ENCODE peak calls at places on chromosomes 6 and 20, in nine cellular contexts. O is breast epithelium, K is spleen, B is GM23338, T is K562, H is upper lobe of left lung, J is GM12878, C is stomach, R is prostate gland. F is an unnamed sample. For H3K27me3, the result is how much of the 10 kb centered on the place peaks cover.

GRCh38 chr6:75424610-75425548 is 68.7 kb downstream of the FILIP1 start:
- DNase-seq in J (no peak), B (no peak), C (no peak), O (no peak), T (no peak), R (no peak), H (no peak), K (no peak), F (no peak)

GRCh38 chr6:168035661-168036616 is 38.5 kb downstream of the KIF25 start:
- DNase-seq in B (no peak), J (no peak), T (peak), R (no peak), H (no peak), O (no peak), K (peak), C (no peak), F (no peak)

GRCh38 chr20:50186151-50186885 is 4.3 kb upstream of the CEBPB start:
- DNase-seq in H (peak), C (peak), K (peak), R (peak), T (peak), B (peak), O (peak), J (no peak), F (peak)

GRCh38 chr6:111154981-111155380 is 67.7 kb downstream of the SLC16A10 start:
- DNase-seq in B (no peak), R (no peak), K (no peak), H (no peak), C (no peak), T (no peak), J (no peak), O (no peak), F (no peak)

GRCh38 chr6:2221724-2222274 is 23.6 kb downstream of the GMDS start:
- DNase-seq in R (no peak), H (no peak), B (no peak), C (no peak), J (no peak), K (no peak), O (no peak), T (no peak), F (no peak)

GRCh38 chr6:51049288-51049982 is 230.8 kb downstream of the TFAP2B start:
- DNase-seq in O (no peak), B (no peak), R (no peak), C (no peak), J (no peak), K (no peak), T (no peak), H (no peak), F (no peak)

GRCh38 chr6:169934699-169935347 is 183.4 kb downstream of the ERMARD start:
- DNase-seq in C (no peak), J (no peak), B (no peak), T (no peak), H (no peak), O (no peak), K (no peak), R (no peak), F (no peak)

GRCh38 chr6:163780993-163781392 is 366.5 kb downstream of the QKI start:
- DNase-seq in C (no peak), T (no peak), O (peak), K (no peak), H (no peak), B (peak), R (peak), J (no peak), F (no peak)

GRCh38 chr20:51326241-51326819 is 216.2 kb downstream of the NFATC2 start:
- DNase-seq in T (peak), C (peak), O (no peak), B (peak), K (no peak), J (no peak), R (peak), H (peak), F (no peak)

GRCh38 chr20:15240801-15241200 is 903.4 kb upstream of the FLRT3 start:
- DNase-seq in R (no peak), C (no peak), K (no peak), B (no peak), T (no peak), J (no peak), H (no peak), O (no peak), F (no peak)

GRCh38 chr20:24406761-24407550 is 62.5 kb upstream of the SYNDIG1 start:
- DNase-seq in B (no peak), T (no peak), C (no peak), O (no peak), H (no peak), K (no peak), R (peak), J (no peak), F (no peak)

GRCh38 chr6:24492475-24492874 is 2.3 kb upstream of the ALDH5A1 start:
- DNase-seq in H (no peak), R (no peak), B (peak), C (no peak), J (no peak), T (peak), K (no peak), O (no peak), F (no peak)

GRCh38 chr6:40160826-40161225 is 226.6 kb upstream of the MOCS1 start:
- DNase-seq in C (no peak), J (no peak), B (no peak), R (no peak), T (no peak), H (no peak), K (no peak), O (no peak), F (no peak)

GRCh38 chr20:41509801-41510200 is 108.4 kb downstream of the CHD6 start:
- DNase-seq in R (peak), T (no peak), K (no peak), J (no peak), O (peak), C (no peak), B (no peak), H (peak), F (no peak)

GRCh38 chr20:38926934-38927616 is 858 bp downstream of the FAM83D start:
- DNase-seq in K (no peak), R (no peak), O (no peak), J (no peak), H (no peak), T (peak), B (no peak), C (no peak), F (no peak)

GRCh38 chr6:107458687-107459282 is 579 bp downstream of the PDSS2 start:
- DNase-seq in B (peak), T (peak), K (peak), H (peak), R (peak), O (no peak), J (peak), C (no peak), F (no peak)

GRCh38 chr6:105243487-105243886 is 63.7 kb upstream of the POPDC3 start:
- DNase-seq in C (no peak), K (no peak), T (no peak), B (no peak), J (no peak), H (no peak), O (no peak), R (no peak), F (no peak)

GRCh38 chr6:52417675-52418111 is 2.4 kb upstream of the EFHC1 start:
- DNase-seq in R (no peak), B (no peak), C (peak), K (no peak), T (peak), J (no peak), O (no peak), H (no peak), F (no peak)

GRCh38 chr20:56690531-56691175 is 61.5 kb downstream of the TFAP2C start:
- DNase-seq in H (no peak), C (no peak), T (no peak), O (no peak), R (no peak), K (no peak), B (no peak), J (no peak), F (no peak)

GRCh38 chr6:82396964-82397761 is 33.5 kb downstream of the TPBG start:
- DNase-seq in C (no peak), O (no peak), H (no peak), J (no peak), K (no peak), T (no peak), B (no peak), R (no peak), F (no peak)

GRCh38 chr6:83215131-83216047 is 22.2 kb downstream of the RWDD2A start:
- DNase-seq in B (peak), R (peak), J (peak), K (no peak), H (peak), O (peak), T (peak), C (peak), F (peak)

GRCh38 chr6:41601248-41601549 is 37.1 kb upstream of the MDFI start:
- DNase-seq in K (no peak), C (no peak), J (no peak), B (no peak), O (no peak), R (no peak), H (no peak), T (no peak), F (no peak)

GRCh38 chr6:11606287-11606686 is 68.7 kb downstream of the TMEM170B start:
- DNase-seq in K (no peak), T (no peak), J (no peak), B (no peak), R (peak), O (peak), C (peak), H (no peak), F (no peak)

GRCh38 chr6:54102239-54102638 is 9.0 kb upstream of the MLIP start:
- DNase-seq in J (no peak), K (no peak), O (no peak), T (no peak), R (no peak), C (no peak), H (no peak), B (no peak), F (no peak)

GRCh38 chr6:15608406-15608805 is 54.4 kb downstream of the DTNBP1 start:
- DNase-seq in O (no peak), R (no peak), B (no peak), J (no peak), C (no peak), H (no peak), K (no peak), T (no peak), F (no peak)

GRCh38 chr6:137650720-137651119 is 156.5 kb upstream of the OLIG3 start:
- DNase-seq in O (no peak), K (no peak), J (no peak), B (no peak), R (no peak), T (no peak), C (no peak), H (no peak), F (no peak)

GRCh38 chr6:157135691-157136090 is 187.6 kb downstream of the TMEM242 start:
- DNase-seq in H (no peak), K (no peak), J (no peak), O (no peak), T (no peak), R (no peak), C (no peak), B (no peak), F (no peak)

GRCh38 chr6:142014515-142014914 is 118.2 kb upstream of the GJE1 start:
- DNase-seq in H (no peak), C (no peak), B (no peak), R (no peak), T (no peak), K (no peak), O (no peak), J (no peak), F (no peak)

GRCh38 chr6:166534658-166535406 is 51.6 kb downstream of the RAMACL start:
- DNase-seq in B (no peak), R (no peak), T (no peak), O (no peak), H (no peak), J (no peak), K (no peak), C (no peak), F (no peak)

GRCh38 chr6:137241481-137242011 is 22.4 kb upstream of the IFNGR1 start:
- DNase-seq in O (no peak), H (no peak), C (no peak), B (no peak), R (peak), T (no peak), J (no peak), K (no peak), F (no peak)

GRCh38 chr6:30556714-30556963 is 350 bp upstream of the GNL1 start:
- DNase-seq in C (peak), J (no peak), K (peak), B (peak), R (peak), T (no peak), H (peak), O (no peak), F (no peak)

GRCh38 chr20:34045294-34045693 is 51.6 kb downstream of the RALY start:
- DNase-seq in O (no peak), H (peak), J (no peak), T (peak), R (peak), C (peak), K (no peak), B (no peak), F (no peak)

GRCh38 chr6:157514659-157515496 is 133.9 kb downstream of the ZDHHC14 start:
- DNase-seq in T (peak), B (no peak), J (no peak), K (no peak), R (no peak), O (no peak), H (peak), C (no peak), F (peak)

GRCh38 chr20:37365760-37366638 is 20.1 kb downstream of the SRC start:
- DNase-seq in H (peak), B (no peak), R (no peak), T (no peak), J (peak), K (no peak), C (no peak), O (no peak), F (peak)

GRCh38 chr20:20547221-20547875 is 165.1 kb downstream of the RALGAPA2 start:
- DNase-seq in K (no peak), H (no peak), O (no peak), C (no peak), R (no peak), B (no peak), T (no peak), J (no peak), F (no peak)

GRCh38 chr6:82086944-82087343 is 160.6 kb downstream of the IBTK start:
- DNase-seq in K (no peak), B (no peak), R (no peak), T (no peak), O (no peak), H (no peak), C (no peak), J (no peak), F (no peak)

GRCh38 chr6:71545905-71546304 is 257.3 kb downstream of the OGFRL1 start:
- DNase-seq in R (no peak), J (no peak), O (no peak), B (no peak), H (no peak), C (no peak), K (no peak), T (no peak), F (no peak)

GRCh38 chr6:71544028-71544427 is 255.4 kb downstream of the OGFRL1 start:
- DNase-seq in O (no peak), J (no peak), R (no peak), H (no peak), B (peak), K (no peak), C (no peak), T (no peak), F (no peak)

GRCh38 chr6:71544906-71545305 is 256.3 kb downstream of the OGFRL1 start:
- DNase-seq in O (no peak), J (no peak), C (no peak), H (no peak), K (no peak), T (no peak), B (no peak), R (no peak), F (no peak)
- H3K27me3 ChIP-seq in O (under half), J (under half), C (under half), H (under half), K (under half), T (under half), B (under half), R (under half), F (under half)

GRCh38 chr20:58198384-58198783 is 30.1 kb downstream of the ANKRD60 start:
- DNase-seq in B (no peak), J (no peak), R (no peak), K (no peak), C (no peak), O (no peak), H (no peak), T (no peak), F (no peak)

GRCh38 chr20:58199058-58199457 is 29.4 kb downstream of the ANKRD60 start:
- DNase-seq in J (no peak), O (no peak), C (no peak), R (no peak), T (no peak), K (no peak), H (no peak), B (no peak), F (no peak)

GRCh38 chr20:58197185-58197469 is 31.3 kb downstream of the ANKRD60 start:
- DNase-seq in H (no peak), T (no peak), R (no peak), O (no peak), J (no peak), K (no peak), B (no peak), C (no peak), F (no peak)

GRCh38 chr20:58201616-58202015 is 26.8 kb downstream of the ANKRD60 start:
- DNase-seq in K (no peak), O (no peak), J (no peak), T (no peak), H (no peak), C (no peak), B (no peak), R (no peak), F (no peak)

DNA sequence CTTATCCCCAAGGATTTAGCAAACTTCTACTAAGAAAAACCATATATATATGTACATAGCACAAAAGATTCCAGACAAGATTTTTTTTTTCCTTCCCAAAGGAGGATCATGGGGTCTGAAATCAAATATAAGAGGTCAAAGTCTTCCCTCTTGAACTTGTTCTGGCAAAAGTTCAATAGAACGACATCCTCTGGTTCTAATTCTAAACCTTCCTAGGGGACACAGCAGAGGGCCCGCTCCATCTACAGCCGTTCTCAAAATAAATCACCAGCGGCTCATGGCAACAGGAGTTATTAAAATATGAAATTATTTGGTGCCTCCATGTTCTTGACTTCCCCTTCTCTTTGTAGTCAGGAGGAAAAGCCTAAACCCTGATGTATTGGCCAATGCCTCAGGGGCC is 29.0 kb downstream of the ANKRD60 start:
- DNase-seq in R (no peak), H (no peak), J (no peak), C (no peak), O (no peak), K (no peak), T (no peak), B (no peak), F (no peak)
- TF ChIP-seq POLR2AphosphoS5 in R (no peak), H (no peak), J (no peak), C (no peak), O (no peak), K (no peak), T (no peak), B (no peak), F (no peak)

GRCh38 chr6:14277405-14277930 is 159.9 kb downstream of the CD83 start:
- DNase-seq in B (no peak), K (no peak), C (no peak), R (no peak), J (no peak), T (no peak), O (no peak), H (no peak), F (no peak)
- H3K27me3 ChIP-seq in B (under half), K (under half), C (under half), R (under half), J (under half), T (half or more), O (under half), H (under half), F (under half)

DNA sequence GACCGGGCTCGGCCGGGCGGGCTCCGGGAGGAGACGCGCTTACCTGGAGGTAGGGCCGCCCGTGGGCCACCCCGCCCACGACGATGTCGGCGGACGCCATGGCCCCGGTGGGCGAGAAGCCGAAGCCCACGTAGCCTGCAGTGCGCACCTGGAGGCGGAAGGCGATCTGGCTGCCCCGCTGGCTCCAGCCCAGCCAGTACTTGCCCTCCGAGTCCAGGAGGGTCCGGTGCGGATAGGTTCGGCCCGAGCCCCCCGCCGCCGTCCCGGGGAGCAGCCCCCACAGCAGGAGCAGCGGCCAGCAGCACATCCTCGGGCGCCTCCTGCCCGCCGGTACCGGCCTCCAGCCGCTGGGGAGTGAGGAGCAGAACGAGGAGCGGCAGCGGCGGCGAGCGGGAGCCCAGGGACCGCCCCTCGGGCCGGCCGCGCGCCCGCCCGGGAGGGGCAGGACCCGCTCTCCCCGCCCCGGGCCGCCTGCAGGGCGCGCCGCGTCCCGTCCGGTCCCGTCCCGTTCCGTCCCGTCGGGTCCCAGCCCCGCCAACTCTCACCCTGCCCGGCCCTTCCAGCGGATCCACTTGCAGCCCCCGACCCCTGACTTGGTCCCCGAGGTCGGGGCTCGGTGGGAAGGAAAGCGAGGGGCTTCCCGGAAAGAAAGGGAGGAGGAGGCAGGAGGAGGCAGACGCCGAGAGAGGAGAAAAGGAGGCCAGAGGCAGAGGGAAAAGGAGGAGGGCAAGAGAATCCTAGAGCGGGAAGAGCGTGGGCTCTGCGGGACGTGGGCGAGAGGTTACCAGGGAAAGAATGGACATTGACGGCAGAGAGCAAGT is at the start of gene MOXD1:
- DNase-seq in C (peak), O (no peak), H (peak), R (no peak), T (peak), J (no peak), K (peak), B (peak), F (no peak)
- TF ChIP-seq POLR2AphosphoS5 in C (no peak), O (no peak), H (no peak), R (no peak), T (no peak), J (no peak), K (peak), B (peak), F (no peak)

GRCh38 chr20:62814060-62814708 is 2.7 kb upstream of the COL9A3 start:
- DNase-seq in H (no peak), K (no peak), J (no peak), O (no peak), C (no peak), B (no peak), R (no peak), T (no peak), F (no peak)
- H3K27me3 ChIP-seq in H (under half), K (under half), J (under half), O (under half), C (under half), B (under half), R (under half), T (under half), F (under half)

GRCh38 chr20:6746901-6747609 is 20.4 kb upstream of the BMP2 start:
- DNase-seq in K (no peak), B (peak), O (no peak), R (no peak), H (no peak), C (no peak), T (no peak), J (peak), F (no peak)
- TF ChIP-seq POLR2AphosphoS5 in K (no peak), B (no peak), O (no peak), R (no peak), H (no peak), C (no peak), T (no peak), J (no peak), F (no peak)

GRCh38 chr6:77334093-77334492 is 129.2 kb downstream of the HTR1B start:
- DNase-seq in K (peak), H (no peak), R (no peak), J (no peak), C (no peak), T (no peak), B (no peak), O (no peak), F (no peak)
- H3K27me3 ChIP-seq in K (under half), H (under half), R (under half), J (under half), C (under half), T (under half), B (under half), O (under half), F (under half)